ENCODE peak calls at places on chromosomes 16 and 17, in four cellular contexts. E is MCF 10A, F is KBM-7, O is left colon. D is an unnamed sample.

GRCh38 chr16:53465606-53466290 is 31.5 kb downstream of the RBL2 start:
- DNase-seq in E (peak; percentile 85), F (no peak), O (no peak), D (no peak)

GRCh38 chr16:77501260-77501659 is 66.4 kb upstream of the ADAMTS18 start:
- DNase-seq in E (no peak), F (no peak), O (no peak), D (no peak)

GRCh38 chr17:41659813-41660212 is 28.9 kb upstream of the EIF1 start:
- DNase-seq in E (peak; percentile 26), F (no peak), O (no peak), D (no peak)

GRCh38 chr17:43839670-43840101 is 6.7 kb upstream of the MPP3 start:
- DNase-seq in E (peak; percentile 81), F (no peak), O (peak; percentile 84), D (peak; percentile 82)

GRCh38 chr17:33049781-33050414 is 58.3 kb downstream of the SPACA3 start:
- DNase-seq in E (peak; percentile 79), F (peak; percentile 40), O (no peak), D (peak; percentile 60)

GRCh38 chr17:72976971-72977767 is 115.3 kb downstream of the SLC39A11 start:
- DNase-seq in E (peak; percentile 55), F (peak; percentile 26), O (peak; percentile 31), D (peak; percentile 23)

GRCh38 chr17:48055531-48056245 is 7.5 kb downstream of the NFE2L1 start:
- DNase-seq in E (peak; percentile 77), F (no peak), O (no peak), D (no peak)

GRCh38 chr16:89484923-89485679 is 5.3 kb downstream of the ANKRD11 start:
- DNase-seq in E (no peak), F (no peak), O (peak; percentile 54), D (peak; percentile 52)

GRCh38 chr17:9768381-9768934 is 22.9 kb downstream of the DHRS7C start:
- DNase-seq in E (peak; percentile 57), F (peak; percentile 79), O (no peak), D (no peak)

GRCh38 chr17:50064253-50064991 is 8.5 kb downstream of the ITGA3 start:
- DNase-seq in E (peak; percentile 99), F (no peak), O (no peak), D (peak; percentile 41)

GRCh38 chr17:77872199-77872598 is 86.3 kb upstream of the TNRC6C start:
- DNase-seq in E (no peak), F (no peak), O (no peak), D (no peak)

GRCh38 chr16:81496742-81497141 is 52.1 kb downstream of the CMIP start:
- DNase-seq in E (no peak), F (no peak), O (no peak), D (no peak)

GRCh38 chr17:57528084-57528451 is 217.0 kb downstream of the CCDC182 start:
- DNase-seq in E (no peak), F (no peak), O (no peak), D (no peak)

GRCh38 chr16:70576431-70577255 is 53.0 kb downstream of the SF3B3 start:
- DNase-seq in E (peak; percentile 86), F (peak; percentile 31), O (no peak), D (peak; percentile 33)

D was measured in transverse colon.